ENCODE peak calls at places on chromosome 21, in four cellular contexts. A is left ventricle myocardium inferior, Z is choroid plexus epithelial cell, N is Caco-2. E is an unnamed sample.

GRCh38 chr21:42593007-42593814 is 60.2 kb upstream of the PDE9A start:
- DNase-seq in A (peak; percentile 58), Z (peak; percentile 64), N (peak; percentile 82), E (peak; percentile 55)

GRCh38 chr21:33374080-33374873 is 28.9 kb upstream of the IFNGR2 start:
- DNase-seq in A (peak; percentile 52), Z (peak; percentile 68), N (peak; percentile 43), E (no peak)

GRCh38 chr21:37546949-37547614 is 180.5 kb downstream of the DYRK1A start:
- DNase-seq in A (no peak), Z (peak; percentile 37), N (no peak), E (no peak)

GRCh38 chr21:39955326-39955725 is 88.1 kb downstream of the PCP4 start:
- DNase-seq in A (no peak), Z (no peak), N (no peak), E (no peak)

GRCh38 chr21:42557420-42557819 is 43.8 kb downstream of the SLC37A1 start:
- DNase-seq in A (no peak), Z (no peak), N (no peak), E (no peak)

GRCh38 chr21:32494946-32495703 is 82.6 kb downstream of the EVA1C start:
- DNase-seq in A (no peak), Z (peak; percentile 63), N (no peak), E (no peak)

GRCh38 chr21:34039678-34040382 is 33.5 kb upstream of the MRPS6 start:
- DNase-seq in A (no peak), Z (no peak), N (no peak), E (no peak)

GRCh38 chr21:34986561-34987533 is 62.3 kb downstream of the RUNX1 start:
- DNase-seq in A (no peak), Z (peak; percentile 92), N (no peak), E (no peak)

GRCh38 chr21:40136571-40136970 is 269.3 kb downstream of the PCP4 start:
- DNase-seq in A (no peak), Z (no peak), N (no peak), E (no peak)

GRCh38 chr21:43287974-43288755 is 119.4 kb downstream of the CRYAA start:
- DNase-seq in A (no peak), Z (no peak), N (peak; percentile 68), E (no peak)

GRCh38 chr21:35984654-35985366 is 75.5 kb downstream of the SETD4 start:
- DNase-seq in A (no peak), Z (no peak), N (peak; percentile 74), E (no peak)

GRCh38 chr21:24844672-24845071 is 762.6 kb downstream of the MRPL39 start:
- DNase-seq in A (no peak), Z (no peak), N (no peak), E (no peak)

GRCh38 chr21:42461185-42461520 is 34.9 kb downstream of the RSPH1 start:
- DNase-seq in A (no peak), Z (no peak), N (no peak), E (no peak)

GRCh38 chr21:42193131-42193671 is 25.7 kb upstream of the ABCG1 start:
- DNase-seq in A (no peak), Z (peak; percentile 85), N (no peak), E (no peak)

GRCh38 chr21:15552914-15553491 is 176.8 kb upstream of the USP25 start:
- DNase-seq in A (no peak), Z (peak; percentile 63), N (no peak), E (no peak)
- TF ChIP-seq CTCF in A (peak; percentile 45), Z (peak; percentile 70), N (peak; percentile 47), E (peak; percentile 44)

DNA sequence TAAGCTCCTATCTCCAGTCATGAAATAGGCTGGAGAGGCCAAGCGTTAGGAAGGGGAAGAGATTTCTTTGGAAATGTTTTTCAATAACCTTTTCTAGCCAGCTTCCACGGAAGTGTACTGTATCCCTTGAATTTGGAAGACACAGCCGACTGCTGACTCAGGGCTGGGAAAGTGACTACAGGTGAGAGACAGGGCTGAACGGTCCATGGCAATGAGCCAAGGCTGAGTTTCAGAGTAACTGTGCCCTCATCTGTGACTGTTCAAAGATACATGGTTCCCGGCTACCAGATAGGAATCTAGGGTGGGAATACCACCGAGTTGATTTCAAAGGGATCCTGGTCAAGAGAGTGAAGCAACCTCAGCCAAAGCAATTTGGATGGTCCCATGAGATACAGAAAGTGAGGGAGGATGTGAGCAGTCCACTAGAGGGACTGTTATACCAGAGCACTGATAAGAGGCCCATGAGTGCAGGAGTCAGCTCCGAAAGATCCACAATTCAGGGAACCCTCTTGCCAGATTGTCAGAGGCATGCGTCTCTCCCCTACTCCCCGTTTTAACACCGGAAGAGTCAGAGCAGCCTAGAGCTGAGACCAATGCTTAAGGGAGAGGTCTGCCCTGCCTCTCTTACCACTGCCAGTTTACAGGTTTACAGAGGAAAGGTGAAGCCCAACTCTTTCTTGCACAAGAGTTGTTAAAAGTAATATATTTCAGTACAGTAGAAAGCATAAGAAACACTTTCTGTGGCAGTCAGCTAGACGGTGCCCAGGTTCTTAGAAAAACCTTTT is 3.2 kb upstream of the KRTAP19-8 start:
- DNase-seq in A (no peak), Z (no peak), N (no peak), E (no peak)
- TF ChIP-seq CTCF in A (no peak), Z (no peak), N (no peak), E (no peak)

DNA sequence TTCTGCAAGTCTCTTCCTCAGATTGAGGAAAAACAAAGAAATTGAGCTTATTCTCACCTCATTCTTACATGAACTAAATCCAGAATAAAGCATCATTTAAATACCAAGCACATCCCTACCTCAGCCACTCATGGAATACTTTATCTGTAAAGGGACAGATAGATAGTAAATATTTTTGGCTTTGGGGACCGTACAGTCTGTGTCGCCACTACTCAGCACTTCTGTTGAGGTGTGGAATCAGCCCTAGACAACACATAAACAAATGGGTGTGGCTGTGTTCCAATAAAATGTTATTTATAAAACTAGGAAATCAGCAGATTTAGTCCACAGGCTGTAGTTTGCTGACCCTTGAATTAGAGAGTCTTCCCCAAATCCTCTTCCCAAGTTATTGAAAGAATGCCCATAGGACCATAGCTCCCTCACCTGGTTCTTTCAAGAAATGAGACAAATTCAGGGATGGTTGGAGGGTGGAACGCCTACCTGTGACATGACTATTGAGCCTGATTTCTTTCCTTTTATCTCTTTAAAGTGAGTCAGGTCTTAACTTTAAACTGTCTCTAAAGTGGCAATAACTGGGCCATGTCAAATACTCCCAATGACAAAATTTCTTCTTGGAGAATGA is 878.5 kb downstream of the USP25 start:
- DNase-seq in A (no peak), Z (peak; percentile 19), N (peak; percentile 7), E (no peak)
- TF ChIP-seq CTCF in A (peak; percentile 42), Z (peak; percentile 46), N (peak; percentile 49), E (peak; percentile 24)

GRCh38 chr21:44800103-44800502 is 1.5 kb downstream of the UBE2G2 start:
- DNase-seq in A (no peak), Z (peak; percentile 73), N (peak; percentile 38), E (no peak)
- TF ChIP-seq CTCF in A (peak; percentile 55), Z (peak; percentile 72), N (peak; percentile 57), E (peak; percentile 54)

GRCh38 chr21:17527240-17527639 is 14.4 kb downstream of the CXADR start:
- DNase-seq in A (no peak), Z (peak; percentile 83), N (peak; percentile 55), E (no peak)
- TF ChIP-seq CTCF in A (no peak), Z (no peak), N (no peak), E (no peak)

GRCh38 chr21:28745131-28746055 is 247.3 kb downstream of the LTN1 start:
- DNase-seq in A (peak; percentile 66), Z (peak; percentile 96), N (peak; percentile 74), E (peak; percentile 55)

GRCh38 chr21:28743723-28744122 is 249.0 kb downstream of the LTN1 start:
- DNase-seq in A (no peak), Z (no peak), N (no peak), E (no peak)

GRCh38 chr21:28738882-28739281 is 253.8 kb downstream of the LTN1 start:
- DNase-seq in A (no peak), Z (no peak), N (no peak), E (no peak)

GRCh38 chr21:28746166-28746565 is 246.5 kb downstream of the LTN1 start:
- DNase-seq in A (no peak), Z (no peak), N (no peak), E (no peak)

GRCh38 chr21:28742527-28742926 is 250.2 kb downstream of the LTN1 start:
- DNase-seq in A (no peak), Z (peak; percentile 60), N (no peak), E (no peak)
- TF ChIP-seq CTCF in A (peak; percentile 46), Z (peak; percentile 24), N (no peak), E (no peak)

E was measured in progenitor cell of endocrine pancreas.